ENCODE peak calls at places on chromosomes 11 and 22, in nine cellular contexts. One of them, this sample, is unnamed.

GRCh38 chr11:47510231-47510630 is 42.7 kb downstream of the CELF1 start:
- DNase-seq in left ventricle myocardium superior: no peak
- DNase-seq in stimulated activated CD4-positive, alpha-beta T cell treated with anti-CD3 and anti-CD28 coated beads, Interleukin-4, amount 100 ng/mL, for 48 hours: no peak
- DNase-seq in neural progenitor cell: no peak
- DNase-seq in T-helper 9 cell: no peak
- DNase-seq in naive thymus-derived CD4-positive, alpha-beta T cell: no peak
- DNase-seq in T-helper 2 cell: no peak
- DNase-seq in KBM-7: no peak
- DNase-seq in SK-N-SH: no peak
- DNase-seq in this sample: no peak

GRCh38 chr11:2766166-2766565 is 66.4 kb upstream of the KCNQ1OT1 start:
- DNase-seq in left ventricle myocardium superior: no peak
- DNase-seq in stimulated activated CD4-positive, alpha-beta T cell treated with anti-CD3 and anti-CD28 coated beads, Interleukin-4, amount 100 ng/mL, for 48 hours: no peak
- DNase-seq in neural progenitor cell: no peak
- DNase-seq in T-helper 9 cell: no peak
- DNase-seq in naive thymus-derived CD4-positive, alpha-beta T cell: no peak
- DNase-seq in T-helper 2 cell: no peak
- DNase-seq in KBM-7: no peak
- DNase-seq in SK-N-SH: no peak
- DNase-seq in this sample: no peak

GRCh38 chr11:57214494-57214893 is 22.6 kb downstream of the APLNR start:
- DNase-seq in left ventricle myocardium superior: no peak
- DNase-seq in stimulated activated CD4-positive, alpha-beta T cell treated with anti-CD3 and anti-CD28 coated beads, Interleukin-4, amount 100 ng/mL, for 48 hours: no peak
- DNase-seq in neural progenitor cell: no peak
- DNase-seq in T-helper 9 cell: no peak
- DNase-seq in naive thymus-derived CD4-positive, alpha-beta T cell: no peak
- DNase-seq in T-helper 2 cell: no peak
- DNase-seq in KBM-7: no peak
- DNase-seq in SK-N-SH: no peak
- DNase-seq in this sample: no peak

GRCh38 chr11:76380161-76380976 is 563 bp downstream of the THAP12 start:
- DNase-seq in left ventricle myocardium superior: peak; percentile 49
- DNase-seq in stimulated activated CD4-positive, alpha-beta T cell treated with anti-CD3 and anti-CD28 coated beads, Interleukin-4, amount 100 ng/mL, for 48 hours: peak; percentile 34
- DNase-seq in neural progenitor cell: no peak
- DNase-seq in T-helper 9 cell: peak; percentile 32
- DNase-seq in naive thymus-derived CD4-positive, alpha-beta T cell: no peak
- DNase-seq in T-helper 2 cell: no peak
- DNase-seq in KBM-7: peak; percentile 36
- DNase-seq in SK-N-SH: peak; percentile 71
- DNase-seq in this sample: peak; percentile 26

GRCh38 chr11:95668113-95668512 is 121.5 kb downstream of the FAM76B start:
- DNase-seq in left ventricle myocardium superior: no peak
- DNase-seq in stimulated activated CD4-positive, alpha-beta T cell treated with anti-CD3 and anti-CD28 coated beads, Interleukin-4, amount 100 ng/mL, for 48 hours: no peak
- DNase-seq in neural progenitor cell: no peak
- DNase-seq in T-helper 9 cell: no peak
- DNase-seq in naive thymus-derived CD4-positive, alpha-beta T cell: no peak
- DNase-seq in T-helper 2 cell: no peak
- DNase-seq in KBM-7: no peak
- DNase-seq in SK-N-SH: no peak
- DNase-seq in this sample: no peak

GRCh38 chr11:35146074-35146521 is 7.1 kb downstream of the CD44 start:
- DNase-seq in left ventricle myocardium superior: no peak
- DNase-seq in stimulated activated CD4-positive, alpha-beta T cell treated with anti-CD3 and anti-CD28 coated beads, Interleukin-4, amount 100 ng/mL, for 48 hours: peak; percentile 56
- DNase-seq in neural progenitor cell: no peak
- DNase-seq in T-helper 9 cell: no peak
- DNase-seq in naive thymus-derived CD4-positive, alpha-beta T cell: no peak
- DNase-seq in T-helper 2 cell: peak; percentile 33
- DNase-seq in KBM-7: no peak
- DNase-seq in SK-N-SH: no peak
- DNase-seq in this sample: no peak

GRCh38 chr11:838441-839279 is 3.7 kb downstream of the POLR2L start:
- DNase-seq in left ventricle myocardium superior: no peak
- DNase-seq in stimulated activated CD4-positive, alpha-beta T cell treated with anti-CD3 and anti-CD28 coated beads, Interleukin-4, amount 100 ng/mL, for 48 hours: no peak
- DNase-seq in neural progenitor cell: peak; percentile 47
- DNase-seq in T-helper 9 cell: no peak
- DNase-seq in naive thymus-derived CD4-positive, alpha-beta T cell: no peak
- DNase-seq in T-helper 2 cell: no peak
- DNase-seq in KBM-7: peak; percentile 47
- DNase-seq in SK-N-SH: no peak
- DNase-seq in this sample: no peak

GRCh38 chr22:38172016-38172431 is 9.6 kb downstream of the PLA2G6 start:
- DNase-seq in left ventricle myocardium superior: no peak
- DNase-seq in stimulated activated CD4-positive, alpha-beta T cell treated with anti-CD3 and anti-CD28 coated beads, Interleukin-4, amount 100 ng/mL, for 48 hours: no peak
- DNase-seq in neural progenitor cell: no peak
- DNase-seq in T-helper 9 cell: no peak
- DNase-seq in naive thymus-derived CD4-positive, alpha-beta T cell: no peak
- DNase-seq in T-helper 2 cell: no peak
- DNase-seq in KBM-7: no peak
- DNase-seq in SK-N-SH: no peak
- DNase-seq in this sample: no peak

GRCh38 chr11:63490551-63491239 is at the start of gene PLAAT5:
- DNase-seq in left ventricle myocardium superior: peak; percentile 69
- DNase-seq in stimulated activated CD4-positive, alpha-beta T cell treated with anti-CD3 and anti-CD28 coated beads, Interleukin-4, amount 100 ng/mL, for 48 hours: no peak
- DNase-seq in neural progenitor cell: peak; percentile 86
- DNase-seq in T-helper 9 cell: peak; percentile 9
- DNase-seq in naive thymus-derived CD4-positive, alpha-beta T cell: peak; percentile 15
- DNase-seq in T-helper 2 cell: no peak
- DNase-seq in KBM-7: no peak
- DNase-seq in SK-N-SH: peak; percentile 50
- DNase-seq in this sample: no peak

GRCh38 chr11:3753110-3753509 is 44.2 kb downstream of the NUP98 start:
- DNase-seq in left ventricle myocardium superior: no peak
- DNase-seq in stimulated activated CD4-positive, alpha-beta T cell treated with anti-CD3 and anti-CD28 coated beads, Interleukin-4, amount 100 ng/mL, for 48 hours: no peak
- DNase-seq in neural progenitor cell: no peak
- DNase-seq in T-helper 9 cell: no peak
- DNase-seq in naive thymus-derived CD4-positive, alpha-beta T cell: no peak
- DNase-seq in T-helper 2 cell: no peak
- DNase-seq in KBM-7: no peak
- DNase-seq in SK-N-SH: no peak
- DNase-seq in this sample: no peak

GRCh38 chr11:126391970-126392637 is 36.6 kb downstream of the ST3GAL4 start:
- DNase-seq in left ventricle myocardium superior: peak; percentile 71
- DNase-seq in stimulated activated CD4-positive, alpha-beta T cell treated with anti-CD3 and anti-CD28 coated beads, Interleukin-4, amount 100 ng/mL, for 48 hours: no peak
- DNase-seq in neural progenitor cell: peak; percentile 31
- DNase-seq in T-helper 9 cell: no peak
- DNase-seq in naive thymus-derived CD4-positive, alpha-beta T cell: no peak
- DNase-seq in T-helper 2 cell: no peak
- DNase-seq in KBM-7: peak; percentile 73
- DNase-seq in SK-N-SH: no peak
- DNase-seq in this sample: no peak

GRCh38 chr11:58024601-58025091 is 965 bp downstream of the OR9Q1 start:
- DNase-seq in left ventricle myocardium superior: peak; percentile 87
- DNase-seq in stimulated activated CD4-positive, alpha-beta T cell treated with anti-CD3 and anti-CD28 coated beads, Interleukin-4, amount 100 ng/mL, for 48 hours: no peak
- DNase-seq in neural progenitor cell: no peak
- DNase-seq in T-helper 9 cell: no peak
- DNase-seq in naive thymus-derived CD4-positive, alpha-beta T cell: no peak
- DNase-seq in T-helper 2 cell: no peak
- DNase-seq in KBM-7: no peak
- DNase-seq in SK-N-SH: no peak
- DNase-seq in this sample: no peak

GRCh38 chr11:1150769-1151365 is 6.9 kb upstream of the MUC5AC start:
- DNase-seq in left ventricle myocardium superior: no peak
- DNase-seq in stimulated activated CD4-positive, alpha-beta T cell treated with anti-CD3 and anti-CD28 coated beads, Interleukin-4, amount 100 ng/mL, for 48 hours: no peak
- DNase-seq in neural progenitor cell: no peak
- DNase-seq in T-helper 9 cell: no peak
- DNase-seq in naive thymus-derived CD4-positive, alpha-beta T cell: no peak
- DNase-seq in T-helper 2 cell: no peak
- DNase-seq in KBM-7: no peak
- DNase-seq in SK-N-SH: no peak
- DNase-seq in this sample: no peak

GRCh38 chr11:126103150-126103549 is 40.5 kb upstream of the CDON start:
- DNase-seq in left ventricle myocardium superior: no peak
- DNase-seq in stimulated activated CD4-positive, alpha-beta T cell treated with anti-CD3 and anti-CD28 coated beads, Interleukin-4, amount 100 ng/mL, for 48 hours: no peak
- DNase-seq in neural progenitor cell: no peak
- DNase-seq in T-helper 9 cell: no peak
- DNase-seq in naive thymus-derived CD4-positive, alpha-beta T cell: no peak
- DNase-seq in T-helper 2 cell: no peak
- DNase-seq in KBM-7: no peak
- DNase-seq in SK-N-SH: peak; percentile 78
- DNase-seq in this sample: no peak

GRCh38 chr22:42279425-42280020 is 9.1 kb upstream of the TCF20 start:
- DNase-seq in left ventricle myocardium superior: no peak
- DNase-seq in stimulated activated CD4-positive, alpha-beta T cell treated with anti-CD3 and anti-CD28 coated beads, Interleukin-4, amount 100 ng/mL, for 48 hours: no peak
- DNase-seq in neural progenitor cell: no peak
- DNase-seq in T-helper 9 cell: no peak
- DNase-seq in naive thymus-derived CD4-positive, alpha-beta T cell: no peak
- DNase-seq in T-helper 2 cell: no peak
- DNase-seq in KBM-7: no peak
- DNase-seq in SK-N-SH: no peak
- DNase-seq in this sample: no peak

GRCh38 chr11:409600-410471 is 5.0 kb downstream of the SIGIRR start:
- DNase-seq in left ventricle myocardium superior: no peak
- DNase-seq in stimulated activated CD4-positive, alpha-beta T cell treated with anti-CD3 and anti-CD28 coated beads, Interleukin-4, amount 100 ng/mL, for 48 hours: no peak
- DNase-seq in neural progenitor cell: no peak
- DNase-seq in T-helper 9 cell: no peak
- DNase-seq in naive thymus-derived CD4-positive, alpha-beta T cell: no peak
- DNase-seq in T-helper 2 cell: no peak
- DNase-seq in KBM-7: no peak
- DNase-seq in SK-N-SH: no peak
- DNase-seq in this sample: no peak

GRCh38 chr22:34804588-34804987 is 261.4 kb upstream of the ISX start:
- DNase-seq in left ventricle myocardium superior: no peak
- DNase-seq in stimulated activated CD4-positive, alpha-beta T cell treated with anti-CD3 and anti-CD28 coated beads, Interleukin-4, amount 100 ng/mL, for 48 hours: no peak
- DNase-seq in neural progenitor cell: peak; percentile 50
- DNase-seq in T-helper 9 cell: no peak
- DNase-seq in naive thymus-derived CD4-positive, alpha-beta T cell: no peak
- DNase-seq in T-helper 2 cell: no peak
- DNase-seq in KBM-7: peak; percentile 9
- DNase-seq in SK-N-SH: no peak
- DNase-seq in this sample: no peak

GRCh38 chr11:61888043-61888442 is 3.3 kb downstream of the FADS3 start:
- DNase-seq in left ventricle myocardium superior: peak; percentile 91
- DNase-seq in stimulated activated CD4-positive, alpha-beta T cell treated with anti-CD3 and anti-CD28 coated beads, Interleukin-4, amount 100 ng/mL, for 48 hours: no peak
- DNase-seq in neural progenitor cell: no peak
- DNase-seq in T-helper 9 cell: no peak
- DNase-seq in naive thymus-derived CD4-positive, alpha-beta T cell: no peak
- DNase-seq in T-helper 2 cell: no peak
- DNase-seq in KBM-7: no peak
- DNase-seq in SK-N-SH: no peak
- DNase-seq in this sample: no peak

GRCh38 chr22:20089977-20090729 is 10.1 kb downstream of the DGCR8 start:
- DNase-seq in left ventricle myocardium superior: peak; percentile 4
- DNase-seq in stimulated activated CD4-positive, alpha-beta T cell treated with anti-CD3 and anti-CD28 coated beads, Interleukin-4, amount 100 ng/mL, for 48 hours: no peak
- DNase-seq in neural progenitor cell: no peak
- DNase-seq in T-helper 9 cell: no peak
- DNase-seq in naive thymus-derived CD4-positive, alpha-beta T cell: no peak
- DNase-seq in T-helper 2 cell: no peak
- DNase-seq in KBM-7: no peak
- DNase-seq in SK-N-SH: no peak
- DNase-seq in this sample: no peak

GRCh38 chr11:106553304-106553703 is 465.0 kb downstream of the GUCY1A2 start:
- DNase-seq in left ventricle myocardium superior: no peak
- DNase-seq in stimulated activated CD4-positive, alpha-beta T cell treated with anti-CD3 and anti-CD28 coated beads, Interleukin-4, amount 100 ng/mL, for 48 hours: no peak
- DNase-seq in neural progenitor cell: no peak
- DNase-seq in T-helper 9 cell: no peak
- DNase-seq in naive thymus-derived CD4-positive, alpha-beta T cell: no peak
- DNase-seq in T-helper 2 cell: no peak
- DNase-seq in KBM-7: no peak
- DNase-seq in SK-N-SH: no peak
- DNase-seq in this sample: no peak

GRCh38 chr22:41352058-41352457 is 29.7 kb upstream of the TEF start:
- DNase-seq in left ventricle myocardium superior: no peak
- DNase-seq in stimulated activated CD4-positive, alpha-beta T cell treated with anti-CD3 and anti-CD28 coated beads, Interleukin-4, amount 100 ng/mL, for 48 hours: no peak
- DNase-seq in neural progenitor cell: no peak
- DNase-seq in T-helper 9 cell: no peak
- DNase-seq in naive thymus-derived CD4-positive, alpha-beta T cell: no peak
- DNase-seq in T-helper 2 cell: no peak
- DNase-seq in KBM-7: no peak
- DNase-seq in SK-N-SH: no peak
- DNase-seq in this sample: no peak

GRCh38 chr11:134999490-135000066 is 587.5 kb upstream of the B3GAT1 start:
- DNase-seq in left ventricle myocardium superior: no peak
- DNase-seq in stimulated activated CD4-positive, alpha-beta T cell treated with anti-CD3 and anti-CD28 coated beads, Interleukin-4, amount 100 ng/mL, for 48 hours: no peak
- DNase-seq in neural progenitor cell: peak; percentile 68
- DNase-seq in T-helper 9 cell: no peak
- DNase-seq in naive thymus-derived CD4-positive, alpha-beta T cell: no peak
- DNase-seq in T-helper 2 cell: no peak
- DNase-seq in KBM-7: no peak
- DNase-seq in SK-N-SH: no peak
- DNase-seq in this sample: no peak

GRCh38 chr22:29330753-29331152 is 15.3 kb upstream of the RASL10A start:
- DNase-seq in left ventricle myocardium superior: peak; percentile 50
- DNase-seq in stimulated activated CD4-positive, alpha-beta T cell treated with anti-CD3 and anti-CD28 coated beads, Interleukin-4, amount 100 ng/mL, for 48 hours: no peak
- DNase-seq in neural progenitor cell: no peak
- DNase-seq in T-helper 9 cell: no peak
- DNase-seq in naive thymus-derived CD4-positive, alpha-beta T cell: no peak
- DNase-seq in T-helper 2 cell: no peak
- DNase-seq in KBM-7: no peak
- DNase-seq in SK-N-SH: no peak
- DNase-seq in this sample: no peak